ENCODE peak calls at places on chromosomes 13 and 19, in ten cellular contexts. One of them, this sample, is unnamed.

GRCh38 chr13:44188257-44188656 is 185.4 kb upstream of the SERP2 start:
- DNase-seq in stimulated activated CD4-positive, alpha-beta T cell treated with anti-CD3 and anti-CD28 coated beads, Interleukin-4, amount 100 ng/mL, for 24 hours: no peak
- DNase-seq in ascending aorta: no peak
- DNase-seq in mucosa of descending colon: no peak
- DNase-seq in AG10803: peak; percentile 58
- DNase-seq in CD4-positive, alpha-beta T cell: no peak
- DNase-seq in activated T-cell treated with anti-CD3 and anti-CD28 coated beads, Interleukin-2, amount 50 U/mL, for 72 hours: no peak
- DNase-seq in HuH-7: no peak
- DNase-seq in hippocampal formation: no peak
- DNase-seq in activated CD4-positive, alpha-beta T cell treated with anti-CD3 and anti-CD28 coated beads, Interleukin-2, amount 10 ng/mL, durations not matched to agents 7 days and 5 days: no peak
- DNase-seq in this sample: no peak

GRCh38 chr13:25963681-25964080 is 88.1 kb downstream of the SHISA2 start:
- DNase-seq in stimulated activated CD4-positive, alpha-beta T cell treated with anti-CD3 and anti-CD28 coated beads, Interleukin-4, amount 100 ng/mL, for 24 hours: no peak
- DNase-seq in ascending aorta: no peak
- DNase-seq in mucosa of descending colon: no peak
- DNase-seq in AG10803: peak; percentile 3
- DNase-seq in CD4-positive, alpha-beta T cell: no peak
- DNase-seq in activated T-cell treated with anti-CD3 and anti-CD28 coated beads, Interleukin-2, amount 50 U/mL, for 72 hours: no peak
- DNase-seq in HuH-7: no peak
- DNase-seq in hippocampal formation: peak; percentile 50
- DNase-seq in activated CD4-positive, alpha-beta T cell treated with anti-CD3 and anti-CD28 coated beads, Interleukin-2, amount 10 ng/mL, durations not matched to agents 7 days and 5 days: no peak
- DNase-seq in this sample: no peak

GRCh38 chr13:112719016-112719415 is 29.2 kb downstream of the ATP11A start:
- DNase-seq in stimulated activated CD4-positive, alpha-beta T cell treated with anti-CD3 and anti-CD28 coated beads, Interleukin-4, amount 100 ng/mL, for 24 hours: no peak
- DNase-seq in ascending aorta: no peak
- DNase-seq in mucosa of descending colon: no peak
- DNase-seq in AG10803: no peak
- DNase-seq in CD4-positive, alpha-beta T cell: no peak
- DNase-seq in activated T-cell treated with anti-CD3 and anti-CD28 coated beads, Interleukin-2, amount 50 U/mL, for 72 hours: no peak
- DNase-seq in HuH-7: no peak
- DNase-seq in hippocampal formation: no peak
- DNase-seq in activated CD4-positive, alpha-beta T cell treated with anti-CD3 and anti-CD28 coated beads, Interleukin-2, amount 10 ng/mL, durations not matched to agents 7 days and 5 days: no peak
- DNase-seq in this sample: no peak

GRCh38 chr13:31044658-31045620 is 112.5 kb downstream of the TEX26 start:
- DNase-seq in stimulated activated CD4-positive, alpha-beta T cell treated with anti-CD3 and anti-CD28 coated beads, Interleukin-4, amount 100 ng/mL, for 24 hours: peak; percentile 49
- DNase-seq in ascending aorta: peak; percentile 43
- DNase-seq in mucosa of descending colon: peak; percentile 31
- DNase-seq in AG10803: no peak
- DNase-seq in CD4-positive, alpha-beta T cell: no peak
- DNase-seq in activated T-cell treated with anti-CD3 and anti-CD28 coated beads, Interleukin-2, amount 50 U/mL, for 72 hours: peak; percentile 77
- DNase-seq in HuH-7: no peak
- DNase-seq in hippocampal formation: no peak
- DNase-seq in activated CD4-positive, alpha-beta T cell treated with anti-CD3 and anti-CD28 coated beads, Interleukin-2, amount 10 ng/mL, durations not matched to agents 7 days and 5 days: peak; percentile 57
- DNase-seq in this sample: no peak

GRCh38 chr19:36972594-36972993 is 56.5 kb downstream of the ZNF568 start:
- DNase-seq in stimulated activated CD4-positive, alpha-beta T cell treated with anti-CD3 and anti-CD28 coated beads, Interleukin-4, amount 100 ng/mL, for 24 hours: peak; percentile 3
- DNase-seq in ascending aorta: no peak
- DNase-seq in mucosa of descending colon: no peak
- DNase-seq in AG10803: no peak
- DNase-seq in CD4-positive, alpha-beta T cell: no peak
- DNase-seq in activated T-cell treated with anti-CD3 and anti-CD28 coated beads, Interleukin-2, amount 50 U/mL, for 72 hours: peak; percentile 1
- DNase-seq in HuH-7: no peak
- DNase-seq in hippocampal formation: no peak
- DNase-seq in activated CD4-positive, alpha-beta T cell treated with anti-CD3 and anti-CD28 coated beads, Interleukin-2, amount 10 ng/mL, durations not matched to agents 7 days and 5 days: no peak
- DNase-seq in this sample: no peak

GRCh38 chr13:108274718-108275117 is 5.2 kb downstream of the TNFSF13B start:
- DNase-seq in stimulated activated CD4-positive, alpha-beta T cell treated with anti-CD3 and anti-CD28 coated beads, Interleukin-4, amount 100 ng/mL, for 24 hours: no peak
- DNase-seq in ascending aorta: no peak
- DNase-seq in mucosa of descending colon: no peak
- DNase-seq in AG10803: no peak
- DNase-seq in CD4-positive, alpha-beta T cell: no peak
- DNase-seq in activated T-cell treated with anti-CD3 and anti-CD28 coated beads, Interleukin-2, amount 50 U/mL, for 72 hours: no peak
- DNase-seq in HuH-7: no peak
- DNase-seq in hippocampal formation: no peak
- DNase-seq in activated CD4-positive, alpha-beta T cell treated with anti-CD3 and anti-CD28 coated beads, Interleukin-2, amount 10 ng/mL, durations not matched to agents 7 days and 5 days: no peak
- DNase-seq in this sample: no peak

GRCh38 chr19:47309608-47310007 is at the start of gene C5AR1:
- DNase-seq in stimulated activated CD4-positive, alpha-beta T cell treated with anti-CD3 and anti-CD28 coated beads, Interleukin-4, amount 100 ng/mL, for 24 hours: no peak
- DNase-seq in ascending aorta: peak; percentile 72
- DNase-seq in mucosa of descending colon: peak; percentile 18
- DNase-seq in AG10803: no peak
- DNase-seq in CD4-positive, alpha-beta T cell: no peak
- DNase-seq in activated T-cell treated with anti-CD3 and anti-CD28 coated beads, Interleukin-2, amount 50 U/mL, for 72 hours: no peak
- DNase-seq in HuH-7: no peak
- DNase-seq in hippocampal formation: peak; percentile 16
- DNase-seq in activated CD4-positive, alpha-beta T cell treated with anti-CD3 and anti-CD28 coated beads, Interleukin-2, amount 10 ng/mL, durations not matched to agents 7 days and 5 days: no peak
- DNase-seq in this sample: no peak

GRCh38 chr19:33832633-33833032 is 36.0 kb downstream of the KCTD15 start:
- DNase-seq in stimulated activated CD4-positive, alpha-beta T cell treated with anti-CD3 and anti-CD28 coated beads, Interleukin-4, amount 100 ng/mL, for 24 hours: no peak
- DNase-seq in ascending aorta: no peak
- DNase-seq in mucosa of descending colon: no peak
- DNase-seq in AG10803: no peak
- DNase-seq in CD4-positive, alpha-beta T cell: no peak
- DNase-seq in activated T-cell treated with anti-CD3 and anti-CD28 coated beads, Interleukin-2, amount 50 U/mL, for 72 hours: no peak
- DNase-seq in HuH-7: no peak
- DNase-seq in hippocampal formation: no peak
- DNase-seq in activated CD4-positive, alpha-beta T cell treated with anti-CD3 and anti-CD28 coated beads, Interleukin-2, amount 10 ng/mL, durations not matched to agents 7 days and 5 days: no peak
- DNase-seq in this sample: no peak

GRCh38 chr13:21834511-21834910 is 163.6 kb downstream of the FGF9 start:
- DNase-seq in stimulated activated CD4-positive, alpha-beta T cell treated with anti-CD3 and anti-CD28 coated beads, Interleukin-4, amount 100 ng/mL, for 24 hours: no peak
- DNase-seq in ascending aorta: no peak
- DNase-seq in mucosa of descending colon: no peak
- DNase-seq in AG10803: no peak
- DNase-seq in CD4-positive, alpha-beta T cell: no peak
- DNase-seq in activated T-cell treated with anti-CD3 and anti-CD28 coated beads, Interleukin-2, amount 50 U/mL, for 72 hours: no peak
- DNase-seq in HuH-7: no peak
- DNase-seq in hippocampal formation: no peak
- DNase-seq in activated CD4-positive, alpha-beta T cell treated with anti-CD3 and anti-CD28 coated beads, Interleukin-2, amount 10 ng/mL, durations not matched to agents 7 days and 5 days: no peak
- DNase-seq in this sample: no peak

GRCh38 chr19:54430306-54431254 is 15.3 kb downstream of the TTYH1 start:
- DNase-seq in stimulated activated CD4-positive, alpha-beta T cell treated with anti-CD3 and anti-CD28 coated beads, Interleukin-4, amount 100 ng/mL, for 24 hours: peak; percentile 45
- DNase-seq in ascending aorta: no peak
- DNase-seq in mucosa of descending colon: peak; percentile 52
- DNase-seq in AG10803: no peak
- DNase-seq in CD4-positive, alpha-beta T cell: peak; percentile 25
- DNase-seq in activated T-cell treated with anti-CD3 and anti-CD28 coated beads, Interleukin-2, amount 50 U/mL, for 72 hours: peak; percentile 49
- DNase-seq in HuH-7: peak; percentile 67
- DNase-seq in hippocampal formation: no peak
- DNase-seq in activated CD4-positive, alpha-beta T cell treated with anti-CD3 and anti-CD28 coated beads, Interleukin-2, amount 10 ng/mL, durations not matched to agents 7 days and 5 days: peak; percentile 36
- DNase-seq in this sample: no peak

GRCh38 chr19:16920816-16921529 is 32.2 kb downstream of the F2RL3 start:
- DNase-seq in stimulated activated CD4-positive, alpha-beta T cell treated with anti-CD3 and anti-CD28 coated beads, Interleukin-4, amount 100 ng/mL, for 24 hours: no peak
- DNase-seq in ascending aorta: no peak
- DNase-seq in mucosa of descending colon: no peak
- DNase-seq in AG10803: peak; percentile 44
- DNase-seq in CD4-positive, alpha-beta T cell: no peak
- DNase-seq in activated T-cell treated with anti-CD3 and anti-CD28 coated beads, Interleukin-2, amount 50 U/mL, for 72 hours: no peak
- DNase-seq in HuH-7: no peak
- DNase-seq in hippocampal formation: no peak
- DNase-seq in activated CD4-positive, alpha-beta T cell treated with anti-CD3 and anti-CD28 coated beads, Interleukin-2, amount 10 ng/mL, durations not matched to agents 7 days and 5 days: no peak
- DNase-seq in this sample: no peak

GRCh38 chr13:32011971-32012370 is 19.6 kb upstream of the FRY start:
- DNase-seq in stimulated activated CD4-positive, alpha-beta T cell treated with anti-CD3 and anti-CD28 coated beads, Interleukin-4, amount 100 ng/mL, for 24 hours: no peak
- DNase-seq in ascending aorta: no peak
- DNase-seq in mucosa of descending colon: no peak
- DNase-seq in AG10803: no peak
- DNase-seq in CD4-positive, alpha-beta T cell: no peak
- DNase-seq in activated T-cell treated with anti-CD3 and anti-CD28 coated beads, Interleukin-2, amount 50 U/mL, for 72 hours: no peak
- DNase-seq in HuH-7: no peak
- DNase-seq in hippocampal formation: no peak
- DNase-seq in activated CD4-positive, alpha-beta T cell treated with anti-CD3 and anti-CD28 coated beads, Interleukin-2, amount 10 ng/mL, durations not matched to agents 7 days and 5 days: no peak
- DNase-seq in this sample: no peak

GRCh38 chr19:42401365-42402303 is 11.5 kb upstream of the CNFN start:
- DNase-seq in stimulated activated CD4-positive, alpha-beta T cell treated with anti-CD3 and anti-CD28 coated beads, Interleukin-4, amount 100 ng/mL, for 24 hours: peak; percentile 78
- DNase-seq in ascending aorta: peak; percentile 89
- DNase-seq in mucosa of descending colon: peak; percentile 91
- DNase-seq in AG10803: peak; percentile 71
- DNase-seq in CD4-positive, alpha-beta T cell: peak; percentile 71
- DNase-seq in activated T-cell treated with anti-CD3 and anti-CD28 coated beads, Interleukin-2, amount 50 U/mL, for 72 hours: peak; percentile 72
- DNase-seq in HuH-7: peak; percentile 92
- DNase-seq in hippocampal formation: no peak
- DNase-seq in activated CD4-positive, alpha-beta T cell treated with anti-CD3 and anti-CD28 coated beads, Interleukin-2, amount 10 ng/mL, durations not matched to agents 7 days and 5 days: peak; percentile 69
- DNase-seq in this sample: peak; percentile 59

GRCh38 chr19:47417107-47417745 is 2.1 kb downstream of the MEIS3 start:
- DNase-seq in stimulated activated CD4-positive, alpha-beta T cell treated with anti-CD3 and anti-CD28 coated beads, Interleukin-4, amount 100 ng/mL, for 24 hours: no peak
- DNase-seq in ascending aorta: no peak
- DNase-seq in mucosa of descending colon: no peak
- DNase-seq in AG10803: no peak
- DNase-seq in CD4-positive, alpha-beta T cell: no peak
- DNase-seq in activated T-cell treated with anti-CD3 and anti-CD28 coated beads, Interleukin-2, amount 50 U/mL, for 72 hours: no peak
- DNase-seq in HuH-7: no peak
- DNase-seq in hippocampal formation: no peak
- DNase-seq in activated CD4-positive, alpha-beta T cell treated with anti-CD3 and anti-CD28 coated beads, Interleukin-2, amount 10 ng/mL, durations not matched to agents 7 days and 5 days: no peak
- DNase-seq in this sample: no peak

GRCh38 chr19:19224852-19225494 is 13.2 kb downstream of the NCAN start:
- DNase-seq in stimulated activated CD4-positive, alpha-beta T cell treated with anti-CD3 and anti-CD28 coated beads, Interleukin-4, amount 100 ng/mL, for 24 hours: peak; percentile 71
- DNase-seq in ascending aorta: peak; percentile 70
- DNase-seq in mucosa of descending colon: peak; percentile 84
- DNase-seq in AG10803: peak; percentile 47
- DNase-seq in CD4-positive, alpha-beta T cell: peak; percentile 60
- DNase-seq in activated T-cell treated with anti-CD3 and anti-CD28 coated beads, Interleukin-2, amount 50 U/mL, for 72 hours: peak; percentile 84
- DNase-seq in HuH-7: peak; percentile 100
- DNase-seq in hippocampal formation: no peak
- DNase-seq in activated CD4-positive, alpha-beta T cell treated with anti-CD3 and anti-CD28 coated beads, Interleukin-2, amount 10 ng/mL, durations not matched to agents 7 days and 5 days: peak; percentile 82
- DNase-seq in this sample: peak; percentile 40

GRCh38 chr13:41558781-41559560 is 101.6 kb downstream of the RGCC start:
- DNase-seq in stimulated activated CD4-positive, alpha-beta T cell treated with anti-CD3 and anti-CD28 coated beads, Interleukin-4, amount 100 ng/mL, for 24 hours: no peak
- DNase-seq in ascending aorta: no peak
- DNase-seq in mucosa of descending colon: no peak
- DNase-seq in AG10803: no peak
- DNase-seq in CD4-positive, alpha-beta T cell: no peak
- DNase-seq in activated T-cell treated with anti-CD3 and anti-CD28 coated beads, Interleukin-2, amount 50 U/mL, for 72 hours: no peak
- DNase-seq in HuH-7: no peak
- DNase-seq in hippocampal formation: no peak
- DNase-seq in activated CD4-positive, alpha-beta T cell treated with anti-CD3 and anti-CD28 coated beads, Interleukin-2, amount 10 ng/mL, durations not matched to agents 7 days and 5 days: no peak
- DNase-seq in this sample: no peak

GRCh38 chr19:18173054-18173571 is 500 bp upstream of the IFI30 start:
- DNase-seq in stimulated activated CD4-positive, alpha-beta T cell treated with anti-CD3 and anti-CD28 coated beads, Interleukin-4, amount 100 ng/mL, for 24 hours: no peak
- DNase-seq in ascending aorta: no peak
- DNase-seq in mucosa of descending colon: peak; percentile 54
- DNase-seq in AG10803: no peak
- DNase-seq in CD4-positive, alpha-beta T cell: no peak
- DNase-seq in activated T-cell treated with anti-CD3 and anti-CD28 coated beads, Interleukin-2, amount 50 U/mL, for 72 hours: no peak
- DNase-seq in HuH-7: no peak
- DNase-seq in hippocampal formation: no peak
- DNase-seq in activated CD4-positive, alpha-beta T cell treated with anti-CD3 and anti-CD28 coated beads, Interleukin-2, amount 10 ng/mL, durations not matched to agents 7 days and 5 days: no peak
- DNase-seq in this sample: no peak

GRCh38 chr19:46191972-46192371 is 37.6 kb upstream of the IGFL1 start:
- DNase-seq in stimulated activated CD4-positive, alpha-beta T cell treated with anti-CD3 and anti-CD28 coated beads, Interleukin-4, amount 100 ng/mL, for 24 hours: no peak
- DNase-seq in ascending aorta: no peak
- DNase-seq in mucosa of descending colon: no peak
- DNase-seq in AG10803: no peak
- DNase-seq in CD4-positive, alpha-beta T cell: no peak
- DNase-seq in activated T-cell treated with anti-CD3 and anti-CD28 coated beads, Interleukin-2, amount 50 U/mL, for 72 hours: no peak
- DNase-seq in HuH-7: no peak
- DNase-seq in hippocampal formation: no peak
- DNase-seq in activated CD4-positive, alpha-beta T cell treated with anti-CD3 and anti-CD28 coated beads, Interleukin-2, amount 10 ng/mL, durations not matched to agents 7 days and 5 days: no peak
- DNase-seq in this sample: peak; percentile 26

GRCh38 chr13:113417008-113417735 is 36.1 kb downstream of the ADPRHL1 start:
- DNase-seq in stimulated activated CD4-positive, alpha-beta T cell treated with anti-CD3 and anti-CD28 coated beads, Interleukin-4, amount 100 ng/mL, for 24 hours: no peak
- DNase-seq in ascending aorta: peak; percentile 54
- DNase-seq in mucosa of descending colon: no peak
- DNase-seq in AG10803: no peak
- DNase-seq in CD4-positive, alpha-beta T cell: no peak
- DNase-seq in activated T-cell treated with anti-CD3 and anti-CD28 coated beads, Interleukin-2, amount 50 U/mL, for 72 hours: no peak
- DNase-seq in HuH-7: no peak
- DNase-seq in hippocampal formation: no peak
- DNase-seq in activated CD4-positive, alpha-beta T cell treated with anti-CD3 and anti-CD28 coated beads, Interleukin-2, amount 10 ng/mL, durations not matched to agents 7 days and 5 days: no peak
- DNase-seq in this sample: no peak

GRCh38 chr19:366205-366783 is 21.7 kb upstream of the MIER2 start:
- DNase-seq in stimulated activated CD4-positive, alpha-beta T cell treated with anti-CD3 and anti-CD28 coated beads, Interleukin-4, amount 100 ng/mL, for 24 hours: no peak
- DNase-seq in ascending aorta: no peak
- DNase-seq in mucosa of descending colon: no peak
- DNase-seq in AG10803: no peak
- DNase-seq in CD4-positive, alpha-beta T cell: no peak
- DNase-seq in activated T-cell treated with anti-CD3 and anti-CD28 coated beads, Interleukin-2, amount 50 U/mL, for 72 hours: no peak
- DNase-seq in HuH-7: no peak
- DNase-seq in hippocampal formation: no peak
- DNase-seq in activated CD4-positive, alpha-beta T cell treated with anti-CD3 and anti-CD28 coated beads, Interleukin-2, amount 10 ng/mL, durations not matched to agents 7 days and 5 days: no peak
- DNase-seq in this sample: no peak

GRCh38 chr19:14544977-14545715 is 15.8 kb downstream of the TECR start:
- DNase-seq in stimulated activated CD4-positive, alpha-beta T cell treated with anti-CD3 and anti-CD28 coated beads, Interleukin-4, amount 100 ng/mL, for 24 hours: no peak
- DNase-seq in ascending aorta: no peak
- DNase-seq in mucosa of descending colon: no peak
- DNase-seq in AG10803: peak; percentile 33
- DNase-seq in CD4-positive, alpha-beta T cell: no peak
- DNase-seq in activated T-cell treated with anti-CD3 and anti-CD28 coated beads, Interleukin-2, amount 50 U/mL, for 72 hours: no peak
- DNase-seq in HuH-7: no peak
- DNase-seq in hippocampal formation: peak; percentile 92
- DNase-seq in activated CD4-positive, alpha-beta T cell treated with anti-CD3 and anti-CD28 coated beads, Interleukin-2, amount 10 ng/mL, durations not matched to agents 7 days and 5 days: no peak
- DNase-seq in this sample: no peak

GRCh38 chr19:37954421-37954874 is 47.4 kb downstream of the SIPA1L3 start:
- DNase-seq in stimulated activated CD4-positive, alpha-beta T cell treated with anti-CD3 and anti-CD28 coated beads, Interleukin-4, amount 100 ng/mL, for 24 hours: no peak
- DNase-seq in ascending aorta: peak; percentile 46
- DNase-seq in mucosa of descending colon: peak; percentile 53
- DNase-seq in AG10803: no peak
- DNase-seq in CD4-positive, alpha-beta T cell: no peak
- DNase-seq in activated T-cell treated with anti-CD3 and anti-CD28 coated beads, Interleukin-2, amount 50 U/mL, for 72 hours: no peak
- DNase-seq in HuH-7: no peak
- DNase-seq in hippocampal formation: no peak
- DNase-seq in activated CD4-positive, alpha-beta T cell treated with anti-CD3 and anti-CD28 coated beads, Interleukin-2, amount 10 ng/mL, durations not matched to agents 7 days and 5 days: no peak
- DNase-seq in this sample: no peak

GRCh38 chr13:76968041-76968440 is 19.7 kb downstream of the ACOD1 start:
- DNase-seq in stimulated activated CD4-positive, alpha-beta T cell treated with anti-CD3 and anti-CD28 coated beads, Interleukin-4, amount 100 ng/mL, for 24 hours: no peak
- DNase-seq in ascending aorta: no peak
- DNase-seq in mucosa of descending colon: no peak
- DNase-seq in AG10803: no peak
- DNase-seq in CD4-positive, alpha-beta T cell: no peak
- DNase-seq in activated T-cell treated with anti-CD3 and anti-CD28 coated beads, Interleukin-2, amount 50 U/mL, for 72 hours: no peak
- DNase-seq in HuH-7: no peak
- DNase-seq in hippocampal formation: no peak
- DNase-seq in activated CD4-positive, alpha-beta T cell treated with anti-CD3 and anti-CD28 coated beads, Interleukin-2, amount 10 ng/mL, durations not matched to agents 7 days and 5 days: no peak
- DNase-seq in this sample: no peak

GRCh38 chr13:46119883-46120614 is 15.2 kb upstream of the CPB2 start:
- DNase-seq in stimulated activated CD4-positive, alpha-beta T cell treated with anti-CD3 and anti-CD28 coated beads, Interleukin-4, amount 100 ng/mL, for 24 hours: no peak
- DNase-seq in ascending aorta: no peak
- DNase-seq in mucosa of descending colon: no peak
- DNase-seq in AG10803: no peak
- DNase-seq in CD4-positive, alpha-beta T cell: no peak
- DNase-seq in activated T-cell treated with anti-CD3 and anti-CD28 coated beads, Interleukin-2, amount 50 U/mL, for 72 hours: no peak
- DNase-seq in HuH-7: no peak
- DNase-seq in hippocampal formation: no peak
- DNase-seq in activated CD4-positive, alpha-beta T cell treated with anti-CD3 and anti-CD28 coated beads, Interleukin-2, amount 10 ng/mL, durations not matched to agents 7 days and 5 days: no peak
- DNase-seq in this sample: no peak

GRCh38 chr13:35979378-35979911 is 151.7 kb downstream of the DCLK1 start:
- DNase-seq in stimulated activated CD4-positive, alpha-beta T cell treated with anti-CD3 and anti-CD28 coated beads, Interleukin-4, amount 100 ng/mL, for 24 hours: no peak
- DNase-seq in ascending aorta: peak; percentile 93
- DNase-seq in mucosa of descending colon: peak; percentile 51
- DNase-seq in AG10803: peak; percentile 96
- DNase-seq in CD4-positive, alpha-beta T cell: no peak
- DNase-seq in activated T-cell treated with anti-CD3 and anti-CD28 coated beads, Interleukin-2, amount 50 U/mL, for 72 hours: no peak
- DNase-seq in HuH-7: no peak
- DNase-seq in hippocampal formation: peak; percentile 54
- DNase-seq in activated CD4-positive, alpha-beta T cell treated with anti-CD3 and anti-CD28 coated beads, Interleukin-2, amount 10 ng/mL, durations not matched to agents 7 days and 5 days: no peak
- DNase-seq in this sample: no peak

GRCh38 chr13:45807520-45808099 is 43.9 kb downstream of the SIAH3 start:
- DNase-seq in stimulated activated CD4-positive, alpha-beta T cell treated with anti-CD3 and anti-CD28 coated beads, Interleukin-4, amount 100 ng/mL, for 24 hours: peak; percentile 14
- DNase-seq in ascending aorta: peak; percentile 30
- DNase-seq in mucosa of descending colon: peak; percentile 33
- DNase-seq in AG10803: peak; percentile 52
- DNase-seq in CD4-positive, alpha-beta T cell: no peak
- DNase-seq in activated T-cell treated with anti-CD3 and anti-CD28 coated beads, Interleukin-2, amount 50 U/mL, for 72 hours: peak; percentile 20
- DNase-seq in HuH-7: peak; percentile 66
- DNase-seq in hippocampal formation: peak; percentile 43
- DNase-seq in activated CD4-positive, alpha-beta T cell treated with anti-CD3 and anti-CD28 coated beads, Interleukin-2, amount 10 ng/mL, durations not matched to agents 7 days and 5 days: peak; percentile 38
- DNase-seq in this sample: peak; percentile 79

GRCh38 chr13:33099860-33100259 is 83.6 kb downstream of the KL start:
- DNase-seq in stimulated activated CD4-positive, alpha-beta T cell treated with anti-CD3 and anti-CD28 coated beads, Interleukin-4, amount 100 ng/mL, for 24 hours: no peak
- DNase-seq in ascending aorta: no peak
- DNase-seq in mucosa of descending colon: no peak
- DNase-seq in AG10803: no peak
- DNase-seq in CD4-positive, alpha-beta T cell: no peak
- DNase-seq in activated T-cell treated with anti-CD3 and anti-CD28 coated beads, Interleukin-2, amount 50 U/mL, for 72 hours: no peak
- DNase-seq in HuH-7: no peak
- DNase-seq in hippocampal formation: no peak
- DNase-seq in activated CD4-positive, alpha-beta T cell treated with anti-CD3 and anti-CD28 coated beads, Interleukin-2, amount 10 ng/mL, durations not matched to agents 7 days and 5 days: no peak
- DNase-seq in this sample: no peak

GRCh38 chr13:41139296-41139966 is 6.8 kb upstream of the KBTBD6 start:
- DNase-seq in stimulated activated CD4-positive, alpha-beta T cell treated with anti-CD3 and anti-CD28 coated beads, Interleukin-4, amount 100 ng/mL, for 24 hours: no peak
- DNase-seq in ascending aorta: no peak
- DNase-seq in mucosa of descending colon: no peak
- DNase-seq in AG10803: peak; percentile 24
- DNase-seq in CD4-positive, alpha-beta T cell: no peak
- DNase-seq in activated T-cell treated with anti-CD3 and anti-CD28 coated beads, Interleukin-2, amount 50 U/mL, for 72 hours: no peak
- DNase-seq in HuH-7: no peak
- DNase-seq in hippocampal formation: no peak
- DNase-seq in activated CD4-positive, alpha-beta T cell treated with anti-CD3 and anti-CD28 coated beads, Interleukin-2, amount 10 ng/mL, durations not matched to agents 7 days and 5 days: no peak
- DNase-seq in this sample: no peak

This sample was measured in AML-193.